ENCODE peak calls at places on chromosome 14, in nine cellular contexts. K, B, V, H, J, E, O, M and S are unnamed samples.

GRCh38 chr14:103136388-103137271 is 13.4 kb downstream of the TNFAIP2 start:
- DNase-seq in E (peak; percentile 73), K (peak; percentile 58), J (peak; percentile 43), M (peak; percentile 73), O (no peak), H (peak; percentile 84), B (no peak), V (no peak), S (no peak)

GRCh38 chr14:72559227-72559626 is 334.7 kb downstream of the DPF3 start:
- DNase-seq in M (peak; percentile 89), H (no peak), O (no peak), J (peak; percentile 44), V (no peak), K (no peak), E (no peak), B (no peak), S (no peak)

GRCh38 chr14:104805326-104805678 is 4.4 kb downstream of the ZBTB42 start:
- DNase-seq in V (no peak), K (peak; percentile 72), H (no peak), O (peak; percentile 73), J (peak; percentile 85), M (no peak), E (peak; percentile 89), B (no peak), S (no peak)

GRCh38 chr14:101820283-101820798 is 58.8 kb downstream of the PPP2R5C start:
- DNase-seq in B (no peak), O (no peak), E (no peak), M (no peak), H (no peak), V (no peak), J (no peak), K (no peak), S (no peak)

GRCh38 chr14:61346793-61347192 is 25.4 kb downstream of the PRKCH start:
- DNase-seq in M (no peak), H (no peak), V (no peak), J (no peak), B (no peak), E (no peak), K (no peak), O (no peak), S (no peak)

GRCh38 chr14:60233891-60234290 is 15.1 kb upstream of the PPM1A start:
- DNase-seq in B (no peak), K (peak; percentile 56), O (no peak), M (no peak), J (no peak), E (no peak), H (no peak), V (no peak), S (no peak)

GRCh38 chr14:99426265-99426664 is 54.4 kb downstream of the SETD3 start:
- DNase-seq in K (no peak), J (no peak), H (no peak), B (no peak), E (no peak), O (no peak), M (no peak), V (no peak), S (no peak)

GRCh38 chr14:71692496-71692895 is 239.7 kb upstream of the RGS6 start:
- DNase-seq in O (no peak), V (no peak), E (peak; percentile 69), J (peak; percentile 58), H (no peak), M (no peak), B (no peak), K (peak; percentile 64), S (no peak)

GRCh38 chr14:29521526-29522137 is 406.0 kb downstream of the PRKD1 start:
- DNase-seq in V (no peak), B (no peak), K (peak; percentile 7), O (no peak), J (no peak), M (no peak), E (peak; percentile 6), H (peak; percentile 76), S (no peak)

GRCh38 chr14:35879141-35879648 is 53.1 kb downstream of the BRMS1L start:
- DNase-seq in J (peak; percentile 24), E (peak; percentile 11), M (peak; percentile 21), H (no peak), K (peak; percentile 27), O (no peak), B (no peak), V (no peak), S (no peak)

GRCh38 chr14:61388173-61388975 is 67.0 kb downstream of the PRKCH start:
- DNase-seq in V (no peak), M (peak; percentile 94), J (peak; percentile 8), O (no peak), E (no peak), K (peak; percentile 50), H (no peak), B (no peak), S (no peak)

GRCh38 chr14:23120405-23121251 is 1.6 kb upstream of the CEBPE start:
- DNase-seq in V (peak; percentile 83), J (peak; percentile 74), K (peak; percentile 88), M (peak; percentile 63), H (peak; percentile 95), E (peak; percentile 82), B (peak; percentile 93), O (peak; percentile 93), S (peak; percentile 67)
- TF ChIP-seq CTCF in V (peak; percentile 100), J (peak; percentile 100), K (peak; percentile 99), M (peak; percentile 100), H (peak; percentile 100), E (peak; percentile 100), B (peak; percentile 99), O (peak; percentile 100), S (peak; percentile 84)

GRCh38 chr14:100709956-100710284 is 16.8 kb upstream of the DLK1 start:
- DNase-seq in E (no peak), B (no peak), K (no peak), M (no peak), V (no peak), J (no peak), O (no peak), H (no peak), S (no peak)

GRCh38 chr14:100709252-100709955 is 17.3 kb upstream of the DLK1 start:
- DNase-seq in E (peak; percentile 10), B (no peak), K (peak; percentile 31), V (no peak), O (no peak), H (peak; percentile 46), J (peak; percentile 33), M (no peak), S (no peak)

GRCh38 chr14:100706860-100707259 is 19.8 kb upstream of the DLK1 start:
- DNase-seq in V (no peak), M (no peak), H (no peak), E (no peak), B (no peak), O (no peak), J (no peak), K (no peak), S (no peak)

GRCh38 chr14:100710391-100711116 is 16.1 kb upstream of the DLK1 start:
- DNase-seq in J (no peak), B (no peak), K (no peak), H (no peak), V (no peak), E (no peak), M (no peak), O (no peak), S (no peak)

GRCh38 chr14:100708349-100709217 is 18.1 kb upstream of the DLK1 start:
- DNase-seq in E (peak; percentile 22), M (no peak), O (peak; percentile 93), K (peak; percentile 42), V (peak; percentile 58), H (peak; percentile 92), J (no peak), B (peak; percentile 70), S (no peak)
- TF ChIP-seq CTCF in E (no peak), M (peak; percentile 46), O (peak; percentile 77), K (no peak), V (peak; percentile 67), H (peak; percentile 79), J (no peak), B (peak; percentile 23), S (no peak)

GRCh38 chr14:33880330-33880729 is 70.5 kb downstream of the EGLN3 start:
- DNase-seq in J (no peak), B (no peak), K (no peak), H (no peak), V (no peak), M (no peak), O (no peak), E (no peak), S (no peak)

GRCh38 chr14:33876274-33876673 is 74.6 kb downstream of the EGLN3 start:
- DNase-seq in E (no peak), K (no peak), J (no peak), B (no peak), M (no peak), O (no peak), V (no peak), H (no peak), S (no peak)

GRCh38 chr14:33884916-33885315 is 66.0 kb downstream of the EGLN3 start:
- DNase-seq in H (no peak), M (no peak), E (no peak), J (no peak), B (no peak), K (no peak), O (no peak), V (no peak), S (no peak)

DNA sequence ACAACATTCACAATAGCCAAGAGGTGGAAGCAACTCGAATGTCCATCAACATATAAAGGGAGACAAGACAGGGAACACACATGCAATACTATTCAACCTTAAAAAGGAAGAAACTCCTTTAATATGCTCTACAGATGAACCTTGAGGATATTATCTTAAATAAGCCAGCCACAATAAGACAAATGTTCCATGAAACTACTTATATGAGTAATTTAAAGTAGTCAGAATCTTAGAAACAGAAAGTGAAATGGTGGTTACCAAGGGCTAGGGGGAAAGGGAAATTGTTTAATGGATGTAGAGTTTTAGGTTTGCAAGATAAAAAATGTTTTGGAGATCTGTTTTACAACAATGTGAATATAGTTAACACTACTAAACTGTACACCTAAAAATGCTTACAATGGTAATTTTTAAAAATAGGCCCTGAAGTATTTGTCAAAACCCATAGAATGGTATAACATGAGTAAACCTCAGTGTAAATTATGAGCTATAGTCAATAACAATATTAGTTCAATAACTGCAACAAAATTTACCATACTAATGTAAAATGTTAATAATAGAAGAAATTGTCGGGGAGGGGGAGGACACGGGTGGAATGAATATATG is 71.1 kb downstream of the EGLN3 start:
- DNase-seq in K (no peak), H (no peak), O (no peak), J (no peak), B (no peak), M (no peak), V (no peak), E (no peak), S (no peak)
- TF ChIP-seq CTCF in K (no peak), H (no peak), O (no peak), J (no peak), B (no peak), M (no peak), V (no peak), E (no peak), S (no peak)

DNA sequence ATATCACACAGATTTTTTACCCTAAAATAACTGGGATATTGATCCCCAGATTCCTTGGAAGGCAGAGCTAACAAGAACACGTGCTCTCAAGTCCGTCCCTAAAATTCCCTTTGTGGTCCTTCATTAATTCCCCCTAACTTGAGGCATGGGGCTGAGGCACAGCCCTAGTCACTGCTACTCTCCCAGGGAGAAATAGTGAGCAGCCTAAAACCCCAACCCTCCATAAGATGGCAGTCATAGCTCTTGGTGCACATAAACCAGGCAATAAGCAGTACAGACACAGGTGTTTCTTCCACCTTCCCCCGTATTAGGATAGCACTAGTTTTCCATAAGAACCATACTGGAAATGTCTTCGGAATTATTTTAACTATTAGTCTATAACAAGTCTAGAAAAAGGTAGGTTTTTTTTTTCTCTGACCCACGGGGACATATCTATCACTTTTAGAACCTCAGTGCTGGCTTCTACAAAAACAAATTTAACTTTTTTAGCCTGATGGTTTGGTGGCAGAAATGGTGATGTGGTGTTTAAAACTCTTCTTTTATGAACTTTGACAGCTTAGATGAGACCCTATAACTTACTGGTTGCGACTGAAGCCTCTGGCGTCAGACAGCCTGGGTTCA is 3.1 kb upstream of the ARHGEF40 start:
- DNase-seq in M (peak; percentile 28), H (peak; percentile 49), O (no peak), V (no peak), E (no peak), K (no peak), B (peak; percentile 28), J (no peak), S (no peak)
- TF ChIP-seq CTCF in M (peak; percentile 64), H (peak; percentile 66), O (no peak), V (no peak), E (peak; percentile 26), K (peak; percentile 37), B (no peak), J (peak; percentile 33), S (no peak)